ENCODE peak calls at places on chromosomes 11 and 22, in five cellular contexts. One of them, this sample, is unnamed.

GRCh38 chr11:1560618-1561251 is 11.3 kb downstream of the DUSP8 start:
- DNase-seq in hippocampal formation: no peak
- DNase-seq in cardiac muscle cell: no peak
- DNase-seq in HTR-8/SVneo: no peak
- DNase-seq in endothelial cell of umbilical vein: no peak
- DNase-seq in this sample: no peak

GRCh38 chr11:10727259-10727851 is 23.7 kb upstream of the CTR9 start:
- DNase-seq in hippocampal formation: no peak
- DNase-seq in cardiac muscle cell: no peak
- DNase-seq in HTR-8/SVneo: no peak
- DNase-seq in endothelial cell of umbilical vein: no peak
- DNase-seq in this sample: no peak

GRCh38 chr11:43119275-43119970 is 192.4 kb upstream of the API5 start:
- DNase-seq in hippocampal formation: no peak
- DNase-seq in cardiac muscle cell: no peak
- DNase-seq in HTR-8/SVneo: no peak
- DNase-seq in endothelial cell of umbilical vein: no peak
- DNase-seq in this sample: no peak

GRCh38 chr11:64299847-64300648 is at the start of gene CATSPERZ:
- DNase-seq in hippocampal formation: no peak
- DNase-seq in cardiac muscle cell: no peak
- DNase-seq in HTR-8/SVneo: no peak
- DNase-seq in endothelial cell of umbilical vein: no peak
- DNase-seq in this sample: no peak

GRCh38 chr11:77287615-77288273 is 13.7 kb downstream of the GDPD4 start:
- DNase-seq in hippocampal formation: no peak
- DNase-seq in cardiac muscle cell: no peak
- DNase-seq in HTR-8/SVneo: peak
- DNase-seq in endothelial cell of umbilical vein: no peak
- DNase-seq in this sample: no peak

GRCh38 chr11:119206512-119207299 is 567 bp downstream of the CBL start:
- DNase-seq in hippocampal formation: no peak
- DNase-seq in cardiac muscle cell: peak
- DNase-seq in HTR-8/SVneo: no peak
- DNase-seq in endothelial cell of umbilical vein: no peak
- DNase-seq in this sample: peak

GRCh38 chr11:47000033-47000432 is 63.5 kb downstream of the CSTPP1 start:
- DNase-seq in hippocampal formation: no peak
- DNase-seq in cardiac muscle cell: no peak
- DNase-seq in HTR-8/SVneo: no peak
- DNase-seq in endothelial cell of umbilical vein: no peak
- DNase-seq in this sample: no peak

GRCh38 chr22:38733329-38734202 is 22.2 kb downstream of the SUN2 start:
- DNase-seq in hippocampal formation: peak
- DNase-seq in cardiac muscle cell: peak
- DNase-seq in HTR-8/SVneo: peak
- DNase-seq in endothelial cell of umbilical vein: peak
- DNase-seq in this sample: peak

GRCh38 chr11:12110714-12111481 is 508 bp downstream of the MICAL2 start:
- DNase-seq in hippocampal formation: no peak
- DNase-seq in cardiac muscle cell: peak
- DNase-seq in HTR-8/SVneo: no peak
- DNase-seq in endothelial cell of umbilical vein: no peak
- DNase-seq in this sample: no peak

GRCh38 chr11:73866095-73866579 is 10.5 kb downstream of the COA4 start:
- DNase-seq in hippocampal formation: no peak
- DNase-seq in cardiac muscle cell: no peak
- DNase-seq in HTR-8/SVneo: no peak
- DNase-seq in endothelial cell of umbilical vein: no peak
- DNase-seq in this sample: no peak

GRCh38 chr11:68569357-68569756 is 108.8 kb downstream of the PPP6R3 start:
- DNase-seq in hippocampal formation: no peak
- DNase-seq in cardiac muscle cell: no peak
- DNase-seq in HTR-8/SVneo: no peak
- DNase-seq in endothelial cell of umbilical vein: no peak
- DNase-seq in this sample: no peak

GRCh38 chr11:118321386-118322082 is 17.0 kb downstream of the CD3E start:
- DNase-seq in hippocampal formation: no peak
- DNase-seq in cardiac muscle cell: no peak
- DNase-seq in HTR-8/SVneo: no peak
- DNase-seq in endothelial cell of umbilical vein: no peak
- DNase-seq in this sample: no peak

GRCh38 chr11:16632295-16633200 is 105.9 kb upstream of the C11orf58 start:
- DNase-seq in hippocampal formation: no peak
- DNase-seq in cardiac muscle cell: peak
- DNase-seq in HTR-8/SVneo: peak
- DNase-seq in endothelial cell of umbilical vein: peak
- DNase-seq in this sample: no peak

GRCh38 chr11:96964661-96965060 is 574.8 kb downstream of the JRKL start:
- DNase-seq in hippocampal formation: no peak
- DNase-seq in cardiac muscle cell: no peak
- DNase-seq in HTR-8/SVneo: no peak
- DNase-seq in endothelial cell of umbilical vein: no peak
- DNase-seq in this sample: no peak

GRCh38 chr11:112962854-112963367 is 1.7 kb downstream of the NCAM1 start:
- DNase-seq in hippocampal formation: peak
- DNase-seq in cardiac muscle cell: peak
- DNase-seq in HTR-8/SVneo: no peak
- DNase-seq in endothelial cell of umbilical vein: no peak
- DNase-seq in this sample: no peak

GRCh38 chr11:49499117-49499516 is 290.7 kb upstream of the FOLH1 start:
- DNase-seq in hippocampal formation: no peak
- DNase-seq in cardiac muscle cell: no peak
- DNase-seq in HTR-8/SVneo: no peak
- DNase-seq in endothelial cell of umbilical vein: no peak
- DNase-seq in this sample: no peak

GRCh38 chr11:119486016-119486415 is 63.0 kb upstream of the THY1 start:
- DNase-seq in hippocampal formation: no peak
- DNase-seq in cardiac muscle cell: no peak
- DNase-seq in HTR-8/SVneo: no peak
- DNase-seq in endothelial cell of umbilical vein: no peak
- DNase-seq in this sample: no peak

GRCh38 chr11:128279861-128280260 is 307.5 kb downstream of the ETS1 start:
- DNase-seq in hippocampal formation: no peak
- DNase-seq in cardiac muscle cell: no peak
- DNase-seq in HTR-8/SVneo: no peak
- DNase-seq in endothelial cell of umbilical vein: no peak
- DNase-seq in this sample: no peak

GRCh38 chr11:14891143-14892035 is 642 bp downstream of the CYP2R1 start:
- DNase-seq in hippocampal formation: peak
- DNase-seq in cardiac muscle cell: peak
- DNase-seq in HTR-8/SVneo: no peak
- DNase-seq in endothelial cell of umbilical vein: peak
- DNase-seq in this sample: peak

GRCh38 chr11:60766547-60766946 is 9.9 kb downstream of the MS4A15 start:
- DNase-seq in hippocampal formation: no peak
- DNase-seq in cardiac muscle cell: no peak
- DNase-seq in HTR-8/SVneo: no peak
- DNase-seq in endothelial cell of umbilical vein: no peak
- DNase-seq in this sample: no peak

GRCh38 chr22:25070870-25071465 is 118.5 kb downstream of the KIAA1671 start:
- DNase-seq in hippocampal formation: no peak
- DNase-seq in cardiac muscle cell: no peak
- DNase-seq in HTR-8/SVneo: no peak
- DNase-seq in endothelial cell of umbilical vein: no peak
- DNase-seq in this sample: no peak

GRCh38 chr11:10780040-10780439 is 28.7 kb downstream of the EIF4G2 start:
- DNase-seq in hippocampal formation: no peak
- DNase-seq in cardiac muscle cell: no peak
- DNase-seq in HTR-8/SVneo: no peak
- DNase-seq in endothelial cell of umbilical vein: no peak
- DNase-seq in this sample: no peak

GRCh38 chr22:29988719-29989118 is 91.5 kb upstream of the HORMAD2 start:
- DNase-seq in hippocampal formation: no peak
- DNase-seq in cardiac muscle cell: no peak
- DNase-seq in HTR-8/SVneo: no peak
- DNase-seq in endothelial cell of umbilical vein: no peak
- DNase-seq in this sample: no peak

GRCh38 chr22:30314918-30315317 is 11.8 kb downstream of the TBC1D10A start:
- DNase-seq in hippocampal formation: no peak
- DNase-seq in cardiac muscle cell: no peak
- DNase-seq in HTR-8/SVneo: no peak
- DNase-seq in endothelial cell of umbilical vein: no peak
- DNase-seq in this sample: no peak

GRCh38 chr11:1943977-1944376 is 3.2 kb upstream of the MRPL23 start:
- DNase-seq in hippocampal formation: no peak
- DNase-seq in cardiac muscle cell: no peak
- DNase-seq in HTR-8/SVneo: no peak
- DNase-seq in endothelial cell of umbilical vein: peak
- DNase-seq in this sample: no peak

GRCh38 chr11:76610871-76611475 is 59.6 kb downstream of the LRRC32 start:
- DNase-seq in hippocampal formation: no peak
- DNase-seq in cardiac muscle cell: peak
- DNase-seq in HTR-8/SVneo: no peak
- DNase-seq in endothelial cell of umbilical vein: no peak
- DNase-seq in this sample: no peak

GRCh38 chr22:50191041-50191740 is 5.5 kb downstream of the TRABD start:
- DNase-seq in hippocampal formation: no peak
- DNase-seq in cardiac muscle cell: peak
- DNase-seq in HTR-8/SVneo: no peak
- DNase-seq in endothelial cell of umbilical vein: no peak
- DNase-seq in this sample: no peak

GRCh38 chr11:61026121-61027031 is 54.9 kb downstream of the CD6 start:
- DNase-seq in hippocampal formation: no peak
- DNase-seq in cardiac muscle cell: no peak
- DNase-seq in HTR-8/SVneo: no peak
- DNase-seq in endothelial cell of umbilical vein: no peak
- DNase-seq in this sample: no peak

GRCh38 chr22:50641696-50642607 is 14.0 kb upstream of the ARSA start:
- DNase-seq in hippocampal formation: peak
- DNase-seq in cardiac muscle cell: peak
- DNase-seq in HTR-8/SVneo: no peak
- DNase-seq in endothelial cell of umbilical vein: peak
- DNase-seq in this sample: peak

GRCh38 chr11:75760710-75761493 is 7.7 kb upstream of the DGAT2 start:
- DNase-seq in hippocampal formation: no peak
- DNase-seq in cardiac muscle cell: no peak
- DNase-seq in HTR-8/SVneo: no peak
- DNase-seq in endothelial cell of umbilical vein: peak
- DNase-seq in this sample: no peak

GRCh38 chr11:119347242-119347641 is 737 bp upstream of the MFRP start:
- DNase-seq in hippocampal formation: no peak
- DNase-seq in cardiac muscle cell: no peak
- DNase-seq in HTR-8/SVneo: no peak
- DNase-seq in endothelial cell of umbilical vein: no peak
- DNase-seq in this sample: no peak

GRCh38 chr22:50530857-50531545 is 1.2 kb upstream of the TYMP start:
- DNase-seq in hippocampal formation: no peak
- DNase-seq in cardiac muscle cell: peak
- DNase-seq in HTR-8/SVneo: no peak
- DNase-seq in endothelial cell of umbilical vein: peak
- DNase-seq in this sample: no peak